ENCODE peak calls at places on chromosomes 6 and 20, in ten cellular contexts. P, R, O, W, M, J, S, E, K and I are unnamed samples.

GRCh38 chr20:58702859-58703648 is 10.5 kb downstream of the NPEPL1 start:
- DNase-seq in P (no peak), R (no peak), O (peak; percentile 56), W (no peak), M (no peak), J (no peak), S (no peak), E (no peak), K (no peak), I (no peak)

GRCh38 chr6:153038378-153038777 is 35.9 kb upstream of the MTRF1L start:
- DNase-seq in P (peak; percentile 84), R (no peak), O (no peak), W (no peak), M (no peak), J (no peak), S (no peak), E (no peak), K (peak; percentile 90), I (no peak)

GRCh38 chr20:24109008-24109407 is 120.4 kb upstream of the GGTLC1 start:
- DNase-seq in P (no peak), R (no peak), O (no peak), W (no peak), M (no peak), J (no peak), S (no peak), E (no peak), K (no peak), I (peak; percentile 18)

GRCh38 chr20:37328149-37328945 is 17.6 kb upstream of the SRC start:
- DNase-seq in P (no peak), R (no peak), O (peak; percentile 76), W (no peak), M (no peak), J (no peak), S (no peak), E (no peak), K (no peak), I (no peak)

GRCh38 chr6:107102414-107102805 is 12.9 kb downstream of the BEND3 start:
- DNase-seq in P (no peak), R (no peak), O (no peak), W (no peak), M (no peak), J (no peak), S (no peak), E (no peak), K (no peak), I (no peak)

GRCh38 chr6:164048840-164049239 is 634.3 kb downstream of the QKI start:
- DNase-seq in P (no peak), R (no peak), O (no peak), W (no peak), M (no peak), J (no peak), S (no peak), E (no peak), K (no peak), I (no peak)

GRCh38 chr20:15654208-15654649 is 919.0 kb downstream of the KIF16B start:
- DNase-seq in P (peak; percentile 2), R (no peak), O (no peak), W (no peak), M (peak; percentile 56), J (peak; percentile 14), S (no peak), E (no peak), K (peak; percentile 52), I (no peak)

GRCh38 chr20:46090095-46090388 is 280 bp upstream of the NCOA5 start:
- DNase-seq in P (no peak), R (no peak), O (no peak), W (no peak), M (no peak), J (no peak), S (no peak), E (no peak), K (no peak), I (no peak)

GRCh38 chr6:159505140-159505922 is 187.7 kb downstream of the SOD2 start:
- DNase-seq in P (no peak), R (no peak), O (no peak), W (no peak), M (no peak), J (peak; percentile 38), S (peak; percentile 42), E (no peak), K (no peak), I (no peak)

GRCh38 chr6:39847216-39847615 is 55.0 kb downstream of the DAAM2 start:
- DNase-seq in P (no peak), R (no peak), O (no peak), W (no peak), M (no peak), J (peak; percentile 61), S (peak; percentile 58), E (no peak), K (peak; percentile 24), I (no peak)